ENCODE peak calls at places on chromosomes 2 and 18, in ten cellular contexts. V is HEK293T; R is stimulated activated naive CD4-positive, alpha-beta T cell; W is Calu3; Q is colonic mucosa; Z is body of pancreas; D is activated CD8-positive, alpha-beta memory T cell treated with anti-CD3 and anti-CD28 coated beads for 4 hours; J is Kasumi-1; S is left ventricle myocardium inferior; N is AG09319. I is an unnamed sample.

GRCh38 chr2:241775223-241776177 is 1.1 kb upstream of the GAL3ST2 start:
- DNase-seq in V (no peak), R (no peak), W (no peak), Q (peak; percentile 63), Z (no peak), D (no peak), J (no peak), S (no peak), N (no peak), I (peak; percentile 40)

GRCh38 chr2:66733361-66733760 is 298.4 kb downstream of the MEIS1 start:
- DNase-seq in V (no peak), R (no peak), W (no peak), Q (no peak), Z (no peak), D (no peak), J (no peak), S (no peak), N (no peak), I (no peak)

GRCh38 chr2:46082531-46083485 is 214.4 kb upstream of the EPAS1 start:
- DNase-seq in V (no peak), R (no peak), W (no peak), Q (no peak), Z (no peak), D (no peak), J (peak; percentile 72), S (peak; percentile 71), N (peak; percentile 99), I (peak; percentile 67)

GRCh38 chr2:890791-891190 is 59.9 kb upstream of the SNTG2 start:
- DNase-seq in V (no peak), R (no peak), W (no peak), Q (no peak), Z (no peak), D (no peak), J (no peak), S (no peak), N (peak; percentile 81), I (no peak)

GRCh38 chr2:219073413-219074129 is 12.8 kb upstream of the IHH start:
- DNase-seq in V (peak; percentile 70), R (no peak), W (peak; percentile 58), Q (peak; percentile 79), Z (peak; percentile 66), D (no peak), J (peak; percentile 18), S (no peak), N (peak; percentile 32), I (no peak)

GRCh38 chr2:238636269-238637073 is 209.7 kb downstream of the ASB1 start:
- DNase-seq in V (no peak), R (no peak), W (no peak), Q (no peak), Z (no peak), D (no peak), J (no peak), S (no peak), N (peak; percentile 48), I (no peak)

GRCh38 chr2:169727065-169727464 is 6.6 kb upstream of the KLHL23 start:
- DNase-seq in V (peak; percentile 32), R (no peak), W (no peak), Q (no peak), Z (no peak), D (no peak), J (no peak), S (no peak), N (no peak), I (no peak)

GRCh38 chr2:53088062-53088461 is 679.5 kb upstream of the CHAC2 start:
- DNase-seq in V (no peak), R (no peak), W (peak; percentile 29), Q (no peak), Z (no peak), D (no peak), J (no peak), S (no peak), N (no peak), I (no peak)

GRCh38 chr2:241011296-241011600 is 12.8 kb downstream of the SNED1 start:
- DNase-seq in V (no peak), R (no peak), W (no peak), Q (no peak), Z (peak; percentile 3), D (no peak), J (no peak), S (no peak), N (no peak), I (peak; percentile 62)

GRCh38 chr2:11861044-11861443 is 114.6 kb downstream of the LPIN1 start:
- DNase-seq in V (no peak), R (no peak), W (no peak), Q (no peak), Z (no peak), D (no peak), J (no peak), S (no peak), N (no peak), I (no peak)

GRCh38 chr2:235598842-235599531 is 105.1 kb downstream of the AGAP1 start:
- DNase-seq in V (no peak), R (no peak), W (no peak), Q (no peak), Z (no peak), D (no peak), J (no peak), S (no peak), N (no peak), I (no peak)

GRCh38 chr18:42620585-42620984 is 494.9 kb downstream of the RIT2 start:
- DNase-seq in V (no peak), R (no peak), W (no peak), Q (no peak), Z (no peak), D (no peak), J (no peak), S (no peak), N (no peak), I (no peak)

GRCh38 chr2:20448246-20449046 is 1.6 kb downstream of the RHOB start:
- DNase-seq in V (peak; percentile 29), R (no peak), W (no peak), Q (no peak), Z (no peak), D (no peak), J (no peak), S (no peak), N (no peak), I (no peak)

GRCh38 chr2:73134471-73134870 is 21.7 kb upstream of the RAB11FIP5 start:
- DNase-seq in V (no peak), R (no peak), W (no peak), Q (no peak), Z (no peak), D (no peak), J (no peak), S (no peak), N (no peak), I (no peak)

GRCh38 chr2:233210843-233211600 is 40.5 kb upstream of the ATG16L1 start:
- DNase-seq in V (no peak), R (no peak), W (peak; percentile 90), Q (peak; percentile 52), Z (peak; percentile 63), D (no peak), J (no peak), S (peak; percentile 75), N (peak; percentile 69), I (peak; percentile 93)

GRCh38 chr2:53353372-53354111 is 414.1 kb upstream of the CHAC2 start:
- DNase-seq in V (no peak), R (no peak), W (peak; percentile 61), Q (peak; percentile 57), Z (no peak), D (no peak), J (no peak), S (no peak), N (no peak), I (peak; percentile 48)

GRCh38 chr2:205387350-205388045 is 294.8 kb upstream of the NRP2 start:
- DNase-seq in V (no peak), R (no peak), W (no peak), Q (no peak), Z (no peak), D (no peak), J (no peak), S (no peak), N (no peak), I (no peak)

I was measured in aorta.